ENCODE peak calls at places on chromosomes 13 and 19, in five cellular contexts. U is hypothalamus, C is breast epithelium, N is cardiac fibroblast, D is AG09319. I is an unnamed sample.

GRCh38 chr13:37476874-37477273 is 121.7 kb downstream of the POSTN start:
- DNase-seq in U (no peak), C (no peak), N (no peak), D (no peak), I (no peak)

GRCh38 chr19:3573162-3573857 is 566 bp downstream of the HMG20B start:
- DNase-seq in U (no peak), C (no peak), N (no peak), D (no peak), I (no peak)

GRCh38 chr13:31192306-31192705 is 7.5 kb upstream of the B3GLCT start:
- DNase-seq in U (peak), C (no peak), N (no peak), D (no peak), I (no peak)

GRCh38 chr19:35518313-35518712 is 4.9 kb upstream of the DMKN start:
- DNase-seq in U (no peak), C (no peak), N (peak), D (peak), I (no peak)

GRCh38 chr19:45499196-45500180 is 1.2 kb downstream of the PPM1N start:
- DNase-seq in U (no peak), C (no peak), N (peak), D (no peak), I (no peak)

GRCh38 chr13:101127741-101128353 is 288.5 kb downstream of the NALCN start:
- DNase-seq in U (no peak), C (no peak), N (peak), D (peak), I (no peak)

GRCh38 chr13:91805605-91806004 is 407.2 kb downstream of the GPC5 start:
- DNase-seq in U (no peak), C (no peak), N (no peak), D (no peak), I (no peak)

GRCh38 chr13:69124996-69125395 is 982.6 kb upstream of the ATXN8OS start:
- DNase-seq in U (no peak), C (no peak), N (no peak), D (no peak), I (no peak)

GRCh38 chr19:42524250-42524649 is 4.0 kb downstream of the CEACAM1 start:
- DNase-seq in U (no peak), C (peak), N (no peak), D (no peak), I (no peak)

GRCh38 chr19:42282036-42282762 is 13.1 kb downstream of the CIC start:
- DNase-seq in U (no peak), C (no peak), N (no peak), D (no peak), I (no peak)

GRCh38 chr13:109790951-109791605 is 4.7 kb upstream of the IRS2 start:
- DNase-seq in U (no peak), C (no peak), N (peak), D (no peak), I (no peak)

GRCh38 chr19:15570420-15570819 is 44.6 kb upstream of the CYP4F8 start:
- DNase-seq in U (no peak), C (no peak), N (no peak), D (no peak), I (no peak)

GRCh38 chr19:27774337-27774736 is 1438.6 kb downstream of the UQCRFS1 start:
- DNase-seq in U (no peak), C (no peak), N (no peak), D (no peak), I (no peak)

GRCh38 chr19:35116085-35116801 is 620 bp downstream of the FXYD3 start:
- DNase-seq in U (no peak), C (peak), N (no peak), D (no peak), I (no peak)

GRCh38 chr19:31023038-31023437 is 326.2 kb downstream of the TSHZ3 start:
- DNase-seq in U (no peak), C (no peak), N (no peak), D (no peak), I (no peak)

GRCh38 chr19:51808333-51808986 is 13.5 kb downstream of the FPR3 start:
- DNase-seq in U (no peak), C (no peak), N (peak), D (peak), I (no peak)